ENCODE peak calls at places on chromosomes 16 and 17, in nine cellular contexts. N, T, X, C, L, D, P, B and Q are unnamed samples.

GRCh38 chr17:14359251-14359939 is 58.5 kb downstream of the HS3ST3B1 start:
- DNase-seq in N (no peak), T (no peak), X (no peak), C (no peak), L (no peak), D (no peak), P (no peak), B (no peak), Q (no peak)

GRCh38 chr17:78337244-78338109 is 22.4 kb downstream of the SOCS3 start:
- DNase-seq in N (peak; percentile 58), T (no peak), X (peak; percentile 75), C (peak; percentile 63), L (peak; percentile 90), D (no peak), P (no peak), B (no peak), Q (peak; percentile 66)

GRCh38 chr16:23254338-23254737 is 47.8 kb upstream of the SCNN1B start:
- DNase-seq in N (peak; percentile 83), T (peak; percentile 23), X (peak; percentile 24), C (no peak), L (no peak), D (no peak), P (no peak), B (no peak), Q (peak; percentile 15)

GRCh38 chr16:30904114-30904780 is 7.8 kb downstream of the CTF1 start:
- DNase-seq in N (no peak), T (no peak), X (no peak), C (no peak), L (no peak), D (no peak), P (no peak), B (no peak), Q (no peak)

GRCh38 chr17:69574257-69575197 is 160.0 kb downstream of the MAP2K6 start:
- DNase-seq in N (no peak), T (no peak), X (peak; percentile 87), C (no peak), L (peak; percentile 76), D (no peak), P (no peak), B (no peak), Q (no peak)

GRCh38 chr16:2083409-2083808 is 35.6 kb downstream of the TSC2 start:
- DNase-seq in N (no peak), T (no peak), X (no peak), C (no peak), L (no peak), D (no peak), P (no peak), B (no peak), Q (no peak)

GRCh38 chr16:13013043-13013442 is 111.6 kb downstream of the SHISA9 start:
- DNase-seq in N (no peak), T (no peak), X (no peak), C (no peak), L (no peak), D (no peak), P (no peak), B (no peak), Q (no peak)

GRCh38 chr16:47617732-47618131 is 156.6 kb downstream of the PHKB start:
- DNase-seq in N (peak; percentile 1), T (no peak), X (no peak), C (no peak), L (no peak), D (no peak), P (no peak), B (no peak), Q (no peak)

GRCh38 chr16:67393111-67393789 is at the start of gene TPPP3:
- DNase-seq in N (no peak), T (peak; percentile 95), X (peak; percentile 86), C (no peak), L (peak; percentile 71), D (no peak), P (peak; percentile 10), B (peak; percentile 90), Q (no peak)

GRCh38 chr16:1430759-1431496 is at the start of gene PERCC1:
- DNase-seq in N (no peak), T (peak; percentile 47), X (no peak), C (peak; percentile 38), L (no peak), D (no peak), P (no peak), B (peak; percentile 94), Q (no peak)

GRCh38 chr17:44014133-44014436 is 678 bp downstream of the TMEM101 start:
- DNase-seq in N (no peak), T (no peak), X (no peak), C (no peak), L (no peak), D (no peak), P (no peak), B (no peak), Q (no peak)

GRCh38 chr17:42202159-42202558 is 7.9 kb upstream of the GHDC start:
- DNase-seq in N (no peak), T (no peak), X (no peak), C (no peak), L (no peak), D (no peak), P (no peak), B (no peak), Q (no peak)

GRCh38 chr17:6755731-6756184 is at the start of gene XAF1:
- DNase-seq in N (no peak), T (peak; percentile 7), X (peak; percentile 87), C (peak; percentile 35), L (peak; percentile 53), D (no peak), P (peak; percentile 53), B (no peak), Q (no peak)

GRCh38 chr17:71975998-71976649 is 144.7 kb upstream of the SOX9 start:
- DNase-seq in N (peak; percentile 95), T (peak; percentile 37), X (peak; percentile 95), C (no peak), L (peak; percentile 98), D (no peak), P (no peak), B (no peak), Q (no peak)

GRCh38 chr17:79009397-79010303 is at the start of gene CANT1:
- DNase-seq in N (peak; percentile 83), T (peak; percentile 97), X (peak; percentile 87), C (peak; percentile 91), L (peak; percentile 84), D (peak; percentile 68), P (peak; percentile 64), B (peak; percentile 86), Q (peak; percentile 87)

GRCh38 chr17:57868007-57868774 is 18.3 kb upstream of the MRPS23 start:
- DNase-seq in N (peak; percentile 97), T (peak; percentile 70), X (peak; percentile 73), C (peak; percentile 91), L (peak; percentile 90), D (no peak), P (no peak), B (peak; percentile 41), Q (no peak)

GRCh38 chr16:47110939-47111338 is 32.8 kb downstream of the NETO2 start:
- DNase-seq in N (no peak), T (no peak), X (no peak), C (peak; percentile 22), L (no peak), D (no peak), P (no peak), B (no peak), Q (peak; percentile 63)

GRCh38 chr17:76528528-76529223 is 8.8 kb downstream of the CYGB start:
- DNase-seq in N (no peak), T (no peak), X (peak; percentile 44), C (no peak), L (peak; percentile 30), D (no peak), P (no peak), B (no peak), Q (no peak)

GRCh38 chr17:601462-602303 is 113.0 kb downstream of the VPS53 start:
- DNase-seq in N (no peak), T (no peak), X (peak; percentile 73), C (no peak), L (no peak), D (no peak), P (no peak), B (no peak), Q (no peak)

GRCh38 chr16:20612551-20613470 is 36.6 kb upstream of the ACSM2B start:
- DNase-seq in N (peak; percentile 14), T (no peak), X (no peak), C (no peak), L (no peak), D (no peak), P (no peak), B (no peak), Q (no peak)

GRCh38 chr17:5499790-5500189 is 13.4 kb downstream of the MIS12 start:
- DNase-seq in N (no peak), T (peak; percentile 81), X (no peak), C (no peak), L (no peak), D (peak; percentile 29), P (no peak), B (no peak), Q (no peak)

GRCh38 chr16:31083081-31083480 is 5.7 kb downstream of the PRSS53 start:
- DNase-seq in N (no peak), T (no peak), X (no peak), C (no peak), L (no peak), D (no peak), P (no peak), B (no peak), Q (no peak)

GRCh38 chr17:77963441-77963840 is 4.9 kb downstream of the TNRC6C start:
- DNase-seq in N (peak; percentile 68), T (peak; percentile 57), X (peak; percentile 98), C (no peak), L (peak; percentile 83), D (peak; percentile 28), P (peak; percentile 3), B (no peak), Q (no peak)